ENCODE peak calls at places on chromosomes 12 and 14, in eight cellular contexts. One of them, this sample, is unnamed.

GRCh38 chr14:98954347-98955000 is 317.5 kb downstream of the BCL11B start:
- DNase-seq in NCI-H2227 treated with DMSO at 0.1 percent for 48 hours: no peak
- DNase-seq in psoas muscle: no peak
- DNase-seq in amniotic stem cell: no peak
- DNase-seq in pancreas: no peak
- DNase-seq in T1000: no peak
- DNase-seq in activated CD4-positive, alpha-beta T cell treated with anti-CD3 and anti-CD28 coated beads, Interleukin-2, amount 50 U/mL, for 48 hours: no peak
- DNase-seq in anterior cingulate cortex: no peak
- DNase-seq in this sample: no peak

GRCh38 chr12:97681612-97682504 is 219.3 kb downstream of the RMST start:
- DNase-seq in pancreas: no peak
- DNase-seq in T1000: no peak
- DNase-seq in activated CD4-positive, alpha-beta T cell treated with anti-CD3 and anti-CD28 coated beads, Interleukin-2, amount 50 U/mL, for 48 hours: no peak
- DNase-seq in psoas muscle: no peak
- DNase-seq in amniotic stem cell: no peak
- DNase-seq in NCI-H2227 treated with DMSO at 0.1 percent for 48 hours: no peak
- DNase-seq in anterior cingulate cortex: no peak
- DNase-seq in this sample: no peak

GRCh38 chr14:105223770-105224544 is 24.4 kb upstream of the BTBD6 start:
- DNase-seq in NCI-H2227 treated with DMSO at 0.1 percent for 48 hours: no peak
- DNase-seq in anterior cingulate cortex: no peak
- DNase-seq in activated CD4-positive, alpha-beta T cell treated with anti-CD3 and anti-CD28 coated beads, Interleukin-2, amount 50 U/mL, for 48 hours: no peak
- DNase-seq in amniotic stem cell: no peak
- DNase-seq in pancreas: no peak
- DNase-seq in T1000: no peak
- DNase-seq in psoas muscle: no peak
- DNase-seq in this sample: no peak

GRCh38 chr12:116534341-116535121 is 24.6 kb upstream of the MAP1LC3B2 start:
- DNase-seq in pancreas: peak; percentile 16
- DNase-seq in psoas muscle: no peak
- DNase-seq in activated CD4-positive, alpha-beta T cell treated with anti-CD3 and anti-CD28 coated beads, Interleukin-2, amount 50 U/mL, for 48 hours: no peak
- DNase-seq in NCI-H2227 treated with DMSO at 0.1 percent for 48 hours: peak; percentile 66
- DNase-seq in anterior cingulate cortex: peak; percentile 34
- DNase-seq in T1000: no peak
- DNase-seq in amniotic stem cell: no peak
- DNase-seq in this sample: no peak

GRCh38 chr14:104385189-104386135 is 194.1 kb upstream of the C14orf180 start:
- DNase-seq in anterior cingulate cortex: no peak
- DNase-seq in pancreas: no peak
- DNase-seq in amniotic stem cell: no peak
- DNase-seq in NCI-H2227 treated with DMSO at 0.1 percent for 48 hours: peak; percentile 60
- DNase-seq in T1000: no peak
- DNase-seq in psoas muscle: no peak
- DNase-seq in activated CD4-positive, alpha-beta T cell treated with anti-CD3 and anti-CD28 coated beads, Interleukin-2, amount 50 U/mL, for 48 hours: no peak
- DNase-seq in this sample: no peak

GRCh38 chr14:105169776-105170655 is 1.4 kb upstream of the JAG2 start:
- DNase-seq in activated CD4-positive, alpha-beta T cell treated with anti-CD3 and anti-CD28 coated beads, Interleukin-2, amount 50 U/mL, for 48 hours: no peak
- DNase-seq in T1000: no peak
- DNase-seq in psoas muscle: no peak
- DNase-seq in anterior cingulate cortex: no peak
- DNase-seq in NCI-H2227 treated with DMSO at 0.1 percent for 48 hours: no peak
- DNase-seq in pancreas: no peak
- DNase-seq in amniotic stem cell: no peak
- DNase-seq in this sample: no peak

GRCh38 chr12:152440-152839 is 61.5 kb downstream of the SLC6A12 start:
- DNase-seq in pancreas: no peak
- DNase-seq in psoas muscle: no peak
- DNase-seq in NCI-H2227 treated with DMSO at 0.1 percent for 48 hours: no peak
- DNase-seq in activated CD4-positive, alpha-beta T cell treated with anti-CD3 and anti-CD28 coated beads, Interleukin-2, amount 50 U/mL, for 48 hours: no peak
- DNase-seq in amniotic stem cell: no peak
- DNase-seq in T1000: no peak
- DNase-seq in anterior cingulate cortex: no peak
- DNase-seq in this sample: peak; percentile 66

GRCh38 chr12:94073441-94074051 is 74.8 kb upstream of the PLXNC1 start:
- DNase-seq in anterior cingulate cortex: no peak
- DNase-seq in activated CD4-positive, alpha-beta T cell treated with anti-CD3 and anti-CD28 coated beads, Interleukin-2, amount 50 U/mL, for 48 hours: no peak
- DNase-seq in pancreas: no peak
- DNase-seq in amniotic stem cell: no peak
- DNase-seq in psoas muscle: peak; percentile 89
- DNase-seq in NCI-H2227 treated with DMSO at 0.1 percent for 48 hours: no peak
- DNase-seq in T1000: no peak
- DNase-seq in this sample: peak; percentile 37

GRCh38 chr12:107622005-107622404 is 63.6 kb upstream of the PWP1 start:
- DNase-seq in activated CD4-positive, alpha-beta T cell treated with anti-CD3 and anti-CD28 coated beads, Interleukin-2, amount 50 U/mL, for 48 hours: peak; percentile 3
- DNase-seq in NCI-H2227 treated with DMSO at 0.1 percent for 48 hours: peak; percentile 8
- DNase-seq in psoas muscle: no peak
- DNase-seq in amniotic stem cell: no peak
- DNase-seq in anterior cingulate cortex: no peak
- DNase-seq in pancreas: no peak
- DNase-seq in T1000: no peak
- DNase-seq in this sample: peak; percentile 11

GRCh38 chr14:89221109-89221508 is 195.9 kb downstream of the FOXN3 start:
- DNase-seq in activated CD4-positive, alpha-beta T cell treated with anti-CD3 and anti-CD28 coated beads, Interleukin-2, amount 50 U/mL, for 48 hours: no peak
- DNase-seq in pancreas: no peak
- DNase-seq in T1000: no peak
- DNase-seq in anterior cingulate cortex: no peak
- DNase-seq in NCI-H2227 treated with DMSO at 0.1 percent for 48 hours: no peak
- DNase-seq in amniotic stem cell: peak; percentile 25
- DNase-seq in psoas muscle: no peak
- DNase-seq in this sample: peak; percentile 81

GRCh38 chr12:74066476-74066875 is 471.2 kb upstream of the ATXN7L3B start:
- DNase-seq in T1000: no peak
- DNase-seq in anterior cingulate cortex: no peak
- DNase-seq in NCI-H2227 treated with DMSO at 0.1 percent for 48 hours: no peak
- DNase-seq in pancreas: no peak
- DNase-seq in amniotic stem cell: no peak
- DNase-seq in activated CD4-positive, alpha-beta T cell treated with anti-CD3 and anti-CD28 coated beads, Interleukin-2, amount 50 U/mL, for 48 hours: no peak
- DNase-seq in psoas muscle: peak; percentile 22
- DNase-seq in this sample: no peak

GRCh38 chr12:53345486-53346195 is 9.5 kb upstream of the SP7 start:
- DNase-seq in psoas muscle: peak; percentile 78
- DNase-seq in anterior cingulate cortex: no peak
- DNase-seq in activated CD4-positive, alpha-beta T cell treated with anti-CD3 and anti-CD28 coated beads, Interleukin-2, amount 50 U/mL, for 48 hours: no peak
- DNase-seq in amniotic stem cell: no peak
- DNase-seq in NCI-H2227 treated with DMSO at 0.1 percent for 48 hours: no peak
- DNase-seq in pancreas: no peak
- DNase-seq in T1000: no peak
- DNase-seq in this sample: peak; percentile 61

GRCh38 chr14:104600141-104600643 is 4.4 kb downstream of the TMEM179 start:
- DNase-seq in T1000: no peak
- DNase-seq in amniotic stem cell: no peak
- DNase-seq in psoas muscle: no peak
- DNase-seq in pancreas: no peak
- DNase-seq in NCI-H2227 treated with DMSO at 0.1 percent for 48 hours: peak; percentile 67
- DNase-seq in anterior cingulate cortex: peak; percentile 27
- DNase-seq in activated CD4-positive, alpha-beta T cell treated with anti-CD3 and anti-CD28 coated beads, Interleukin-2, amount 50 U/mL, for 48 hours: no peak
- DNase-seq in this sample: no peak

GRCh38 chr14:58638231-58639205 is 756 bp downstream of the DACT1 start:
- DNase-seq in amniotic stem cell: no peak
- DNase-seq in pancreas: peak; percentile 14
- DNase-seq in T1000: no peak
- DNase-seq in NCI-H2227 treated with DMSO at 0.1 percent for 48 hours: no peak
- DNase-seq in anterior cingulate cortex: peak; percentile 37
- DNase-seq in activated CD4-positive, alpha-beta T cell treated with anti-CD3 and anti-CD28 coated beads, Interleukin-2, amount 50 U/mL, for 48 hours: peak; percentile 27
- DNase-seq in psoas muscle: peak; percentile 60
- DNase-seq in this sample: peak; percentile 38

GRCh38 chr12:68587448-68587873 is 23.2 kb upstream of the RAP1B start:
- DNase-seq in T1000: no peak
- DNase-seq in anterior cingulate cortex: no peak
- DNase-seq in amniotic stem cell: no peak
- DNase-seq in NCI-H2227 treated with DMSO at 0.1 percent for 48 hours: no peak
- DNase-seq in psoas muscle: no peak
- DNase-seq in activated CD4-positive, alpha-beta T cell treated with anti-CD3 and anti-CD28 coated beads, Interleukin-2, amount 50 U/mL, for 48 hours: peak; percentile 47
- DNase-seq in pancreas: no peak
- DNase-seq in this sample: no peak

GRCh38 chr12:82383930-82384513 is 25.7 kb downstream of the METTL25 start:
- DNase-seq in anterior cingulate cortex: no peak
- DNase-seq in pancreas: no peak
- DNase-seq in T1000: no peak
- DNase-seq in psoas muscle: no peak
- DNase-seq in amniotic stem cell: peak; percentile 24
- DNase-seq in NCI-H2227 treated with DMSO at 0.1 percent for 48 hours: peak; percentile 24
- DNase-seq in activated CD4-positive, alpha-beta T cell treated with anti-CD3 and anti-CD28 coated beads, Interleukin-2, amount 50 U/mL, for 48 hours: no peak
- DNase-seq in this sample: peak; percentile 62

GRCh38 chr14:103198429-103199140 is 75.3 kb downstream of the TNFAIP2 start:
- DNase-seq in T1000: no peak
- DNase-seq in psoas muscle: no peak
- DNase-seq in pancreas: no peak
- DNase-seq in anterior cingulate cortex: no peak
- DNase-seq in activated CD4-positive, alpha-beta T cell treated with anti-CD3 and anti-CD28 coated beads, Interleukin-2, amount 50 U/mL, for 48 hours: no peak
- DNase-seq in amniotic stem cell: no peak
- DNase-seq in NCI-H2227 treated with DMSO at 0.1 percent for 48 hours: no peak
- DNase-seq in this sample: peak; percentile 76

GRCh38 chr14:35121026-35121886 is 534 bp downstream of the PPP2R3C start:
- DNase-seq in activated CD4-positive, alpha-beta T cell treated with anti-CD3 and anti-CD28 coated beads, Interleukin-2, amount 50 U/mL, for 48 hours: peak; percentile 15
- DNase-seq in NCI-H2227 treated with DMSO at 0.1 percent for 48 hours: no peak
- DNase-seq in amniotic stem cell: no peak
- DNase-seq in anterior cingulate cortex: no peak
- DNase-seq in pancreas: peak; percentile 25
- DNase-seq in psoas muscle: no peak
- DNase-seq in T1000: no peak
- DNase-seq in this sample: peak; percentile 21

GRCh38 chr12:54197037-54197909 is 8.5 kb upstream of the SMUG1 start:
- DNase-seq in psoas muscle: peak; percentile 89
- DNase-seq in pancreas: no peak
- DNase-seq in activated CD4-positive, alpha-beta T cell treated with anti-CD3 and anti-CD28 coated beads, Interleukin-2, amount 50 U/mL, for 48 hours: no peak
- DNase-seq in anterior cingulate cortex: no peak
- DNase-seq in amniotic stem cell: no peak
- DNase-seq in T1000: peak; percentile 94
- DNase-seq in NCI-H2227 treated with DMSO at 0.1 percent for 48 hours: no peak
- DNase-seq in this sample: no peak

GRCh38 chr12:59087077-59087673 is 166.9 kb upstream of the LRIG3 start:
- DNase-seq in NCI-H2227 treated with DMSO at 0.1 percent for 48 hours: no peak
- DNase-seq in amniotic stem cell: no peak
- DNase-seq in activated CD4-positive, alpha-beta T cell treated with anti-CD3 and anti-CD28 coated beads, Interleukin-2, amount 50 U/mL, for 48 hours: no peak
- DNase-seq in anterior cingulate cortex: no peak
- DNase-seq in T1000: no peak
- DNase-seq in pancreas: no peak
- DNase-seq in psoas muscle: no peak
- DNase-seq in this sample: peak; percentile 54

GRCh38 chr12:108619369-108620160 is 14.1 kb downstream of the SELPLG start:
- DNase-seq in T1000: no peak
- DNase-seq in anterior cingulate cortex: no peak
- DNase-seq in NCI-H2227 treated with DMSO at 0.1 percent for 48 hours: no peak
- DNase-seq in pancreas: no peak
- DNase-seq in activated CD4-positive, alpha-beta T cell treated with anti-CD3 and anti-CD28 coated beads, Interleukin-2, amount 50 U/mL, for 48 hours: no peak
- DNase-seq in psoas muscle: peak; percentile 27
- DNase-seq in amniotic stem cell: no peak
- DNase-seq in this sample: no peak

GRCh38 chr12:58416211-58416610 is 474.8 kb downstream of the ATP23 start:
- DNase-seq in anterior cingulate cortex: no peak
- DNase-seq in amniotic stem cell: peak; percentile 26
- DNase-seq in activated CD4-positive, alpha-beta T cell treated with anti-CD3 and anti-CD28 coated beads, Interleukin-2, amount 50 U/mL, for 48 hours: no peak
- DNase-seq in NCI-H2227 treated with DMSO at 0.1 percent for 48 hours: no peak
- DNase-seq in pancreas: no peak
- DNase-seq in psoas muscle: no peak
- DNase-seq in T1000: peak; percentile 20
- DNase-seq in this sample: peak; percentile 71

This sample was measured in fibroblast of pulmonary artery.